ENCODE peak calls at places on chromosome 1, in four cellular contexts. One of them, this sample, is unnamed.

GRCh38 chr1:177983087-177983823 is 13.4 kb upstream of the SEC16B start:
- DNase-seq in coronary artery: no peak
- DNase-seq in RWPE2: no peak
- DNase-seq in psoas muscle: no peak
- DNase-seq in this sample: no peak

GRCh38 chr1:55534565-55535091 is 319.5 kb upstream of the USP24 start:
- DNase-seq in RWPE2: no peak
- DNase-seq in coronary artery: no peak
- DNase-seq in psoas muscle: no peak
- DNase-seq in this sample: no peak

GRCh38 chr1:200233393-200233792 is 176.4 kb downstream of the ZNF281 start:
- DNase-seq in psoas muscle: no peak
- DNase-seq in coronary artery: no peak
- DNase-seq in RWPE2: no peak
- DNase-seq in this sample: no peak

GRCh38 chr1:89523597-89524368 is 846 bp upstream of the LRRC8B start:
- DNase-seq in RWPE2: no peak
- DNase-seq in coronary artery: no peak
- DNase-seq in psoas muscle: peak
- DNase-seq in this sample: no peak

GRCh38 chr1:214438530-214438929 is 112.9 kb downstream of the PTPN14 start:
- DNase-seq in RWPE2: no peak
- DNase-seq in coronary artery: no peak
- DNase-seq in psoas muscle: no peak
- DNase-seq in this sample: no peak

GRCh38 chr1:151513626-151514101 is 2.5 kb downstream of the CGN start:
- DNase-seq in psoas muscle: no peak
- DNase-seq in coronary artery: no peak
- DNase-seq in RWPE2: peak
- DNase-seq in this sample: no peak

GRCh38 chr1:40856656-40857302 is 5.4 kb downstream of the CITED4 start:
- DNase-seq in RWPE2: no peak
- DNase-seq in psoas muscle: no peak
- DNase-seq in coronary artery: no peak
- DNase-seq in this sample: no peak

GRCh38 chr1:246497331-246497915 is 9.7 kb downstream of the SMYD3 start:
- DNase-seq in coronary artery: no peak
- DNase-seq in psoas muscle: no peak
- DNase-seq in RWPE2: no peak
- DNase-seq in this sample: no peak

GRCh38 chr1:67787746-67788145 is 45.5 kb downstream of the GNG12 start:
- DNase-seq in psoas muscle: no peak
- DNase-seq in coronary artery: no peak
- DNase-seq in RWPE2: no peak
- DNase-seq in this sample: no peak

GRCh38 chr1:68384872-68385390 is 64.8 kb downstream of the RPE65 start:
- DNase-seq in coronary artery: no peak
- DNase-seq in RWPE2: no peak
- DNase-seq in psoas muscle: no peak
- DNase-seq in this sample: no peak

GRCh38 chr1:24417681-24418080 is 2.1 kb downstream of the NIPAL3 start:
- DNase-seq in coronary artery: no peak
- DNase-seq in RWPE2: no peak
- DNase-seq in psoas muscle: no peak
- DNase-seq in this sample: no peak

GRCh38 chr1:9726905-9727595 is 75.5 kb downstream of the PIK3CD start:
- DNase-seq in RWPE2: no peak
- DNase-seq in coronary artery: no peak
- DNase-seq in psoas muscle: no peak
- DNase-seq in this sample: no peak

GRCh38 chr1:148354284-148354869 is 128.7 kb downstream of the PPIAL4G start:
- DNase-seq in coronary artery: no peak
- DNase-seq in psoas muscle: no peak
- DNase-seq in RWPE2: no peak
- DNase-seq in this sample: no peak

GRCh38 chr1:54721719-54722118 is 6.1 kb downstream of the TTC4 start:
- DNase-seq in psoas muscle: no peak
- DNase-seq in RWPE2: no peak
- DNase-seq in coronary artery: no peak
- DNase-seq in this sample: no peak

GRCh38 chr1:89454845-89455521 is 69.6 kb upstream of the LRRC8B start:
- DNase-seq in coronary artery: no peak
- DNase-seq in RWPE2: no peak
- DNase-seq in psoas muscle: peak
- DNase-seq in this sample: peak

GRCh38 chr1:30083800-30084464 is 639.5 kb downstream of the MATN1 start:
- DNase-seq in coronary artery: no peak
- DNase-seq in psoas muscle: no peak
- DNase-seq in RWPE2: no peak
- DNase-seq in this sample: no peak

GRCh38 chr1:113652773-113653172 is 106.5 kb downstream of the PHTF1 start:
- DNase-seq in psoas muscle: no peak
- DNase-seq in RWPE2: peak
- DNase-seq in coronary artery: no peak
- DNase-seq in this sample: no peak

GRCh38 chr1:110477041-110477440 is 26.1 kb downstream of the PROK1 start:
- DNase-seq in RWPE2: no peak
- DNase-seq in psoas muscle: no peak
- DNase-seq in coronary artery: no peak
- DNase-seq in this sample: no peak